ENCODE peak calls at places on chromosomes 16 and 17, in nine cellular contexts. Q is activated naive CD8-positive, alpha-beta T cell treated with anti-CD3 and anti-CD28 coated beads, Interleukin-2, amount 50 U/mL, for 24 hours; J is NCI-H2227 treated with DMSO at 0.1 percent for 48 hours; V is left ventricle myocardium inferior; H is neural progenitor cell; F is retina; B is left colon; S is EL; X is HT1080. L is an unnamed sample.

GRCh38 chr17:78585231-78585630 is 8.0 kb upstream of the DNAH17 start:
- DNase-seq in H (no peak), X (no peak), Q (no peak), J (no peak), V (no peak), S (no peak), F (no peak), B (no peak), L (no peak)

GRCh38 chr17:47803751-47804150 is 17.8 kb downstream of the OSBPL7 start:
- DNase-seq in B (no peak), F (no peak), S (no peak), V (no peak), X (no peak), Q (no peak), H (no peak), J (no peak), L (no peak)

GRCh38 chr17:35542990-35543389 is 5.5 kb upstream of the SLFN12L start:
- DNase-seq in S (no peak), Q (no peak), X (no peak), J (no peak), F (no peak), B (no peak), V (no peak), H (no peak), L (no peak)

GRCh38 chr17:41651625-41652460 is 27.5 kb upstream of the KRT17 start:
- DNase-seq in V (no peak), B (peak), S (no peak), F (no peak), J (no peak), H (no peak), Q (no peak), X (no peak), L (no peak)

GRCh38 chr17:58388302-58389190 is 28.8 kb downstream of the RNF43 start:
- DNase-seq in F (no peak), J (no peak), H (no peak), B (no peak), Q (no peak), V (no peak), S (no peak), X (no peak), L (no peak)

GRCh38 chr17:55301521-55302406 is 37.0 kb downstream of the HLF start:
- DNase-seq in H (no peak), V (no peak), B (no peak), S (no peak), X (no peak), J (no peak), F (no peak), Q (no peak), L (no peak)

GRCh38 chr16:67311607-67312449 is 14.7 kb downstream of the KCTD19 start:
- DNase-seq in H (no peak), J (no peak), B (peak), Q (peak), F (no peak), X (peak), V (no peak), S (peak), L (no peak)

GRCh38 chr16:63442246-63442645 is 1406.0 kb upstream of the CDH8 start:
- DNase-seq in S (no peak), Q (no peak), V (no peak), X (no peak), J (no peak), B (no peak), F (no peak), H (no peak), L (no peak)

GRCh38 chr17:39196191-39196819 is 1.2 kb downstream of the CACNB1 start:
- DNase-seq in X (no peak), V (no peak), S (peak), F (no peak), H (no peak), Q (no peak), B (no peak), J (no peak), L (no peak)

GRCh38 chr17:3043737-3044365 is 19.6 kb downstream of the OR1D5 start:
- DNase-seq in S (no peak), H (peak), X (peak), F (no peak), Q (peak), J (no peak), V (no peak), B (no peak), L (no peak)

GRCh38 chr17:8031950-8032349 is 6.9 kb upstream of the ALOX15B start:
- DNase-seq in X (no peak), J (no peak), H (no peak), F (no peak), B (no peak), Q (no peak), S (no peak), V (no peak), L (no peak)

GRCh38 chr16:77789085-77789611 is 784 bp downstream of the VAT1L start:
- DNase-seq in H (peak), V (no peak), X (no peak), J (no peak), S (no peak), Q (no peak), B (no peak), F (no peak), L (peak)

L was measured in iPS-NIHi11.